ENCODE peak calls at places on chromosomes 11 and 22, in seven cellular contexts. C, M, Z, O, A, G and Y are unnamed samples.
A peak's percentile ranks its signal among the peaks of the same experiment; 100 is the strongest.

GRCh38 chr11:8342821-8343681 is 79.4 kb upstream of the LMO1 start:
- DNase-seq in A (no peak), G (no peak), Z (no peak), C (no peak), O (no peak), M (peak; percentile 68), Y (no peak)

GRCh38 chr11:45045692-45046471 is 95.2 kb upstream of the TP53I11 start:
- DNase-seq in G (no peak), Z (no peak), M (no peak), O (peak; percentile 40), C (peak; percentile 47), A (peak; percentile 76), Y (peak; percentile 14)

GRCh38 chr22:31093090-31093850 is 12.2 kb downstream of the SMTN start:
- DNase-seq in O (no peak), A (no peak), G (no peak), Z (peak; percentile 80), C (no peak), M (no peak), Y (no peak)

GRCh38 chr22:45889539-45890350 is 87.2 kb downstream of the WNT7B start:
- DNase-seq in A (peak; percentile 61), G (no peak), Z (peak; percentile 9), M (no peak), C (no peak), O (no peak), Y (no peak)

GRCh38 chr11:86621854-86622253 is 50.6 kb downstream of the ME3 start:
- DNase-seq in Z (no peak), M (no peak), A (no peak), O (no peak), C (no peak), G (no peak), Y (no peak)

GRCh38 chr11:50174189-50174588 is 141.5 kb downstream of the OR4C45 start:
- DNase-seq in C (peak; percentile 19), M (no peak), Z (no peak), O (peak; percentile 63), A (no peak), G (no peak), Y (no peak)

GRCh38 chr11:76792505-76793264 is 9.5 kb downstream of the TSKU start:
- DNase-seq in C (no peak), A (no peak), G (no peak), O (no peak), M (no peak), Z (no peak), Y (no peak)

GRCh38 chr11:116840224-116840745 is 2.9 kb upstream of the APOA1 start:
- DNase-seq in O (no peak), A (no peak), M (no peak), C (no peak), G (no peak), Z (no peak), Y (no peak)

GRCh38 chr22:41833369-41834004 is 582 bp downstream of the SREBF2 start:
- DNase-seq in A (peak; percentile 81), C (no peak), M (peak; percentile 48), Z (peak; percentile 55), G (peak; percentile 37), O (no peak), Y (no peak)

GRCh38 chr11:95065336-95065735 is 1.4 kb upstream of the SRSF8 start:
- DNase-seq in G (no peak), M (no peak), A (no peak), C (no peak), Z (no peak), O (no peak), Y (no peak)

GRCh38 chr11:131760191-131760951 is 390.0 kb downstream of the NTM start:
- DNase-seq in O (peak; percentile 35), M (no peak), G (no peak), A (no peak), C (peak; percentile 84), Z (no peak), Y (peak; percentile 96)

GRCh38 chr11:35916270-35916669 is 27.6 kb upstream of the LDLRAD3 start:
- DNase-seq in Z (no peak), O (no peak), C (no peak), M (no peak), A (no peak), G (no peak), Y (no peak)

GRCh38 chr11:120527111-120527748 is 15.7 kb downstream of the GRIK4 start:
- DNase-seq in C (no peak), Z (peak; percentile 74), O (no peak), G (no peak), A (no peak), M (no peak), Y (no peak)

GRCh38 chr11:65890324-65891179 is at the start of gene CCDC85B:
- DNase-seq in A (peak; percentile 99), O (peak; percentile 95), C (peak; percentile 72), M (peak; percentile 97), G (peak; percentile 98), Z (peak; percentile 99), Y (peak; percentile 88)

GRCh38 chr11:12695878-12696277 is 21.7 kb downstream of the TEAD1 start:
- DNase-seq in O (no peak), C (no peak), G (no peak), M (no peak), Z (no peak), A (no peak), Y (no peak)

GRCh38 chr11:12130180-12130980 is 20.0 kb downstream of the MICAL2 start:
- DNase-seq in O (no peak), Z (no peak), G (no peak), A (peak; percentile 23), C (no peak), M (no peak), Y (no peak)

GRCh38 chr11:64234840-64235379 is 526 bp downstream of the VEGFB start:
- DNase-seq in O (no peak), Z (peak; percentile 72), A (peak; percentile 83), C (no peak), G (peak; percentile 56), M (peak; percentile 52), Y (no peak)